ENCODE peak calls at places on chromosomes 12 and 14, in ten cellular contexts. I is CD4-positive, alpha-beta T cell; D is stimulated activated CD8-positive, alpha-beta memory T cell treated with anti-CD3 and anti-CD28 coated beads, Interleukin-15, amount 100 ng/mL, for 24 hours; G is head of caudate nucleus; X is left colon; C is H9; L is EL; N is RWPE1; K is hepatocyte; R is RCC 7860. E is an unnamed sample.

GRCh38 chr12:52614381-52615207 is 3.8 kb downstream of the KRT73 start:
- DNase-seq in I (no peak), D (no peak), N (no peak), R (no peak), C (peak), L (no peak), K (no peak), X (no peak), G (no peak), E (peak)

GRCh38 chr12:111448831-111449790 is 43.4 kb downstream of the SH2B3 start:
- DNase-seq in C (no peak), L (no peak), K (no peak), N (no peak), D (no peak), R (no peak), X (no peak), G (peak), I (no peak), E (peak)

GRCh38 chr14:95382747-95383146 is 63.0 kb upstream of the CLMN start:
- DNase-seq in G (no peak), K (no peak), X (no peak), L (no peak), D (no peak), C (no peak), N (no peak), I (no peak), R (no peak), E (no peak)

GRCh38 chr12:131454418-131455217 is 256.3 kb upstream of the SFSWAP start:
- DNase-seq in I (peak), G (peak), C (peak), R (peak), L (no peak), D (no peak), N (peak), K (peak), X (peak), E (no peak)

GRCh38 chr12:69933115-69933552 is 108.1 kb downstream of the MYRFL start:
- DNase-seq in K (no peak), R (no peak), C (peak), X (no peak), G (no peak), N (no peak), L (no peak), I (no peak), D (no peak), E (no peak)

GRCh38 chr12:93777249-93777648 is 100.1 kb downstream of the CRADD start:
- DNase-seq in C (no peak), G (no peak), D (no peak), L (peak), I (no peak), X (no peak), N (no peak), K (no peak), R (no peak), E (no peak)

GRCh38 chr14:90839889-90840266 is 23.6 kb upstream of the TTC7B start:
- DNase-seq in L (no peak), R (no peak), X (no peak), C (no peak), G (no peak), K (no peak), D (no peak), N (no peak), I (no peak), E (no peak)

GRCh38 chr12:132030367-132031038 is 80.8 kb downstream of the EP400 start:
- DNase-seq in I (no peak), L (peak), G (peak), K (no peak), C (no peak), N (no peak), R (no peak), D (no peak), X (no peak), E (peak)

GRCh38 chr12:105935106-105935505 is 203.6 kb downstream of the NUAK1 start:
- DNase-seq in R (no peak), X (no peak), I (no peak), L (peak), N (no peak), G (no peak), D (no peak), K (no peak), C (no peak), E (no peak)

GRCh38 chr12:6461401-6462233 is 8.9 kb downstream of the VAMP1 start:
- DNase-seq in X (peak), G (peak), K (no peak), L (peak), C (no peak), D (no peak), N (no peak), R (no peak), I (peak), E (peak)

GRCh38 chr12:121252712-121253345 is 42.9 kb downstream of the P2RX4 start:
- DNase-seq in C (no peak), X (no peak), N (peak), G (no peak), K (no peak), R (no peak), D (no peak), L (no peak), I (no peak), E (no peak)

GRCh38 chr12:64716839-64717455 is 42.3 kb downstream of the GNS start:
- DNase-seq in X (no peak), C (no peak), K (no peak), L (no peak), R (no peak), N (no peak), G (no peak), D (no peak), I (no peak), E (no peak)

GRCh38 chr14:55766071-55766470 is 186.1 kb downstream of the KTN1 start:
- DNase-seq in N (no peak), D (no peak), L (no peak), C (no peak), G (no peak), K (no peak), X (no peak), R (no peak), I (no peak), E (no peak)